ENCODE peak calls at places on chromosomes 5 and 9, in four cellular contexts. K is GM12878, V is HepG2, U is K562. J is an unnamed sample.

GRCh38 chr5:97297063-97297715 is 114.1 kb upstream of the RIOK2 start:
- DNase-seq in K (peak), V (peak), U (no peak), J (peak)

GRCh38 chr5:96919754-96920197 is 16.1 kb upstream of the LNPEP start:
- DNase-seq in K (no peak), V (no peak), U (no peak), J (no peak)

GRCh38 chr5:112977440-112977861 is 853 bp downstream of the DCP2 start:
- DNase-seq in K (no peak), V (no peak), U (no peak), J (no peak)

GRCh38 chr9:129481824-129482511 is 138.9 kb downstream of the C9orf50 start:
- DNase-seq in K (no peak), V (no peak), U (peak), J (peak)

GRCh38 chr5:115842089-115842881 is 550 bp downstream of the AP3S1 start:
- DNase-seq in K (no peak), V (peak), U (no peak), J (peak)

GRCh38 chr5:66306105-66306843 is 162.2 kb downstream of the SREK1 start:
- DNase-seq in K (no peak), V (peak), U (peak), J (peak)

GRCh38 chr5:178555771-178556211 is 34.4 kb downstream of the COL23A1 start:
- DNase-seq in K (no peak), V (no peak), U (no peak), J (no peak)

GRCh38 chr9:133598978-133599377 is 10.2 kb downstream of the FAM163B start:
- DNase-seq in K (no peak), V (no peak), U (no peak), J (no peak)

GRCh38 chr5:87191645-87192044 is 76.0 kb upstream of the RASA1 start:
- DNase-seq in K (no peak), V (no peak), U (no peak), J (no peak)

GRCh38 chr5:171137768-171138540 is 171.1 kb upstream of the TLX3 start:
- DNase-seq in K (no peak), V (no peak), U (no peak), J (no peak)

GRCh38 chr5:91058575-91058974 is 324.5 kb downstream of the ARRDC3 start:
- DNase-seq in K (no peak), V (no peak), U (no peak), J (no peak)
- TF ChIP-seq FOXM1 in K (no peak), V (no peak), U (no peak), J (no peak)

DNA sequence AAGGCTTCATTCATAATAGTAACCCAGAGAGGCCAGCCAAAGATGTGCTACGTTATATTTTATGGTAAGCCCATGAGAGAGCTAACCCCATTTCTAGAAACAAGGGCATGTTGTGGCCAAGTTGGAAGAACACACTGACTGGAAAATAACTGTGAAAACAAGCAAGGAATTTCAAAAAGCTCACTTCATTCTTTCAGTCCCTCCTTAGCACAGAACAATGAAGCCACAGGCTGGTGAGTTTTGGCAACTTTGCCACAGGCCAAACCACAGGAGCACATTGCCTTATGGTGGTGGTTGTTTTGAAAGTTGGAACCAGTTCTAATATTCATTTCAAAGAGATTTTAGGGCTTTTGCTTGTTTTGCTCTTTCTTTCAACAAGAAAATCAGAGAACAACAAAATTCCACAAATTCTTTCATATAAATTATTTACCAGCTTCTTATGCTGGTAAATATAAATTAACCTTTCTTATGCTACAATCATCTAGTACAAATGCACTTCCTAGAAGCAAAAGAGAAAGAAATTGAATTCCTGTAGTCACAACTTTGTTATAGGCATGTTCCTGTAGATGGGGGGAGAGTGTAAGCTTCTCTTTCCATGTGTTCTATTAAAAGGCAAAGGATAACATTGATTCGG is 225.4 kb upstream of the RFX3 start:
- DNase-seq in K (no peak), V (peak), U (no peak), J (no peak)
- TF ChIP-seq FOXK2 in K (no peak), V (no peak), U (no peak), J (no peak)

DNA sequence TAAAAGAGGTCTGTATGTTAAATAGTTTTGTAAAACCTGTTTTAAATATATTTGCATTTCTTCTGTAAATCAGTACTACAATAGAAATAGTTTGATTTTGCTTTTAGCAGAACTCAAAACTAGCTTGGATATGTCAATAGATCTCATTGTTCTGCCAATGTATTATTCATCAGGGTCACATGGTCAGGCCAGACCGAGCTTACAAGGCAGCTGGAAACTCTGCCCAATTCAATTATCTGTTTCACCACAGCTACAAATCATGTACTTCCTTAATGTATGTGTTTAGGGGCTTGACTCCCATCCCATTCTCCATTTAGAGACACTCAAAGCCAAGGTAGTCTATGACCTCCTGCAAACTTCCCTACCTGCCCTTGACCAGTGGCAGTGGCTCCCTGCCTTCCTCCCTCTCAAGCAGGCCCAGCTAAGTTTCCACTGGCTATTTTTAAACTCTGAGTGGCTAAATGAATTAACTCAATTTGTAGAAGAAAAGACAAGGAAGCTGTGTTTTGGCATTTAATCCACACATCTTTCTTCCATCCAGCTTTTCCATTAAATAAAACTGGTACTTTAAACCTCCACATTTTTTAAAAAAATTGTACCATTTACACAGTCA is 46.4 kb upstream of the SELENOP start:
- DNase-seq in K (no peak), V (no peak), U (no peak), J (no peak)
- TF ChIP-seq FOXM1 in K (no peak), V (no peak), U (no peak), J (no peak)

GRCh38 chr9:124469011-124469832 is 19.0 kb downstream of the ADGRD2 start:
- DNase-seq in K (no peak), V (no peak), U (peak), J (no peak)
- TF ChIP-seq FOXK2 in K (no peak), V (no peak), U (no peak), J (no peak)

GRCh38 chr5:132662925-132663770 is 5.2 kb downstream of the IL13 start:
- DNase-seq in K (peak), V (peak), U (peak), J (peak)
- TF ChIP-seq FOXM1 in K (no peak), V (no peak), U (no peak), J (no peak)

GRCh38 chr9:69882998-69883565 is 62.5 kb downstream of the CFAP95 start:
- DNase-seq in K (no peak), V (no peak), U (no peak), J (no peak)
- TF ChIP-seq FOXK2 in K (no peak), V (no peak), U (no peak), J (no peak)

GRCh38 chr5:52776116-52776515 is 11.6 kb upstream of the ITGA1 start:
- DNase-seq in K (no peak), V (no peak), U (no peak), J (no peak)
- TF ChIP-seq FOXM1 in K (no peak), V (no peak), U (no peak), J (no peak)

DNA sequence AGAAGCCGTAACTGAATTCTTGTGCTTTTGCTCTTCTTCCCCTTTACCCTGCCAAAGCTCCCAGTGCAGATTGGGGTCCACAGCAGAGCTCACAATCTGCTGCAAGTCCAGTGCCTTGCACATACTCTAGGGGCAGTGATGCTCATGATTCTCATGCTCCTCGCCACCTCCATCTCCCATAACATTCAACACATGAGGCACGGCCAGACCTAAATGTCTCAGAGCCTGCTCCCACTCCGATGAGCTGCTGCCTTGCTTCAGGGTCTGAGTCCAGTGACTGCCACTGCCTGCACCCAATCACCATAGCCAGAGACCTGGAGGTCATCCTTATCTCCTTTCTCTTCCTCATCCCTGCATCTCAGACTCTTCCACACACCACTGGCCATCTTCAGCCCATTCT is 10.5 kb downstream of the CSF1R start:
- DNase-seq in K (no peak), V (no peak), U (no peak), J (no peak)
- TF ChIP-seq FOXK2 in K (no peak), V (no peak), U (no peak), J (no peak)

GRCh38 chr9:35681341-35682002 is 7.7 kb downstream of the CA9 start:
- DNase-seq in K (no peak), V (no peak), U (no peak), J (no peak)
- TF ChIP-seq FOXM1 in K (no peak), V (no peak), U (no peak), J (no peak)